ENCODE peak calls at places on chromosomes 7 and 10, in four cellular contexts. One of them, this sample, is unnamed.

GRCh38 chr7:6147627-6148026 is 116.5 kb downstream of the ANKRD61 start:
- DNase-seq in DMS153: no peak
- DNase-seq in Calu3: no peak
- DNase-seq in substantia nigra: no peak
- DNase-seq in this sample: no peak

GRCh38 chr7:116222501-116222900 is 12.2 kb downstream of the TES start:
- DNase-seq in substantia nigra: no peak
- DNase-seq in DMS153: no peak
- DNase-seq in Calu3: no peak
- DNase-seq in this sample: no peak

GRCh38 chr7:44845476-44845875 is 2.4 kb downstream of the H2AZ2 start:
- DNase-seq in substantia nigra: no peak
- DNase-seq in Calu3: no peak
- DNase-seq in DMS153: no peak
- DNase-seq in this sample: no peak

GRCh38 chr10:32253300-32253699 is 93.7 kb downstream of the EPC1 start:
- DNase-seq in Calu3: peak; percentile 53
- DNase-seq in DMS153: no peak
- DNase-seq in substantia nigra: no peak
- DNase-seq in this sample: peak; percentile 66

GRCh38 chr10:21526952-21527633 is 1.6 kb upstream of the SKIDA1 start:
- DNase-seq in substantia nigra: peak; percentile 65
- DNase-seq in Calu3: peak; percentile 50
- DNase-seq in DMS153: no peak
- DNase-seq in this sample: peak; percentile 29

GRCh38 chr7:43586251-43586900 is 3.5 kb downstream of the STK17A start:
- DNase-seq in DMS153: peak; percentile 66
- DNase-seq in Calu3: no peak
- DNase-seq in substantia nigra: no peak
- DNase-seq in this sample: peak; percentile 20

GRCh38 chr7:110960811-110961210 is 130.1 kb upstream of the LRRN3 start:
- DNase-seq in DMS153: no peak
- DNase-seq in substantia nigra: no peak
- DNase-seq in Calu3: no peak
- DNase-seq in this sample: no peak

GRCh38 chr10:100790761-100791208 is 45.4 kb downstream of the PAX2 start:
- DNase-seq in substantia nigra: no peak
- DNase-seq in Calu3: no peak
- DNase-seq in DMS153: no peak
- DNase-seq in this sample: no peak

GRCh38 chr7:17963281-17963680 is 23.0 kb upstream of the SNX13 start:
- DNase-seq in DMS153: no peak
- DNase-seq in substantia nigra: no peak
- DNase-seq in Calu3: no peak
- DNase-seq in this sample: no peak

GRCh38 chr10:28135258-28135657 is 136.4 kb upstream of the ODAD2 start:
- DNase-seq in DMS153: no peak
- DNase-seq in Calu3: no peak
- DNase-seq in substantia nigra: no peak
- DNase-seq in this sample: no peak

This sample was measured in small intestine.